ENCODE peak calls at places on chromosomes 1 and 21, in eight cellular contexts. X is endodermal cell, Q is heart right ventricle, N is DND-41, I is sigmoid colon, A is kidney, G is uterus, M is Karpas-422. Z is an unnamed sample.

GRCh38 chr1:44557756-44558155 is 116.5 kb downstream of the TMEM53 start:
- DNase-seq in I (no peak), M (no peak), Q (no peak), G (no peak), X (no peak), N (no peak), A (no peak), Z (no peak)

GRCh38 chr1:192524223-192524622 is 51.4 kb upstream of the RGS1 start:
- DNase-seq in M (no peak), I (no peak), Q (no peak), N (no peak), X (no peak), A (no peak), G (no peak), Z (no peak)

GRCh38 chr21:27423906-27424595 is 457.2 kb upstream of the ADAMTS5 start:
- DNase-seq in Q (no peak), A (no peak), M (no peak), G (no peak), N (no peak), I (no peak), X (peak), Z (no peak)

GRCh38 chr1:157844084-157844830 is 2.6 kb upstream of the CD5L start:
- DNase-seq in N (no peak), G (no peak), Q (no peak), M (no peak), A (no peak), X (no peak), I (no peak), Z (no peak)

GRCh38 chr1:92747735-92748134 is 37.2 kb downstream of the EVI5 start:
- DNase-seq in Q (peak), G (no peak), M (no peak), N (no peak), A (no peak), I (no peak), X (no peak), Z (no peak)

GRCh38 chr1:89975540-89976125 is 19.3 kb upstream of the ZNF326 start:
- DNase-seq in G (no peak), X (no peak), Q (no peak), N (no peak), I (no peak), A (no peak), M (no peak), Z (no peak)

GRCh38 chr1:156641761-156642264 is at the start of gene BCAN:
- DNase-seq in A (no peak), X (peak), M (no peak), I (peak), N (no peak), Q (no peak), G (peak), Z (no peak)

GRCh38 chr1:165634154-165634921 is 3.3 kb downstream of the MGST3 start:
- DNase-seq in N (no peak), A (no peak), I (no peak), X (no peak), M (no peak), Q (no peak), G (no peak), Z (no peak)

GRCh38 chr1:41515131-41515678 is 30.7 kb upstream of the EDN2 start:
- DNase-seq in M (no peak), G (no peak), N (no peak), A (peak), Q (no peak), I (no peak), X (peak), Z (peak)

GRCh38 chr21:41593784-41594138 is 85.8 kb upstream of the TMPRSS2 start:
- DNase-seq in A (no peak), G (no peak), Q (no peak), X (no peak), I (no peak), M (no peak), N (no peak), Z (no peak)

GRCh38 chr21:30233636-30234035 is 17.7 kb upstream of the CLDN8 start:
- DNase-seq in G (no peak), Q (no peak), I (no peak), A (no peak), M (no peak), N (no peak), X (no peak), Z (no peak)

GRCh38 chr1:58575831-58576726 is 973 bp downstream of the TACSTD2 start:
- DNase-seq in M (no peak), X (no peak), Q (no peak), I (no peak), G (no peak), N (no peak), A (peak), Z (no peak)

GRCh38 chr1:64956733-64957441 is 9.5 kb downstream of the JAK1 start:
- DNase-seq in Q (no peak), A (no peak), X (no peak), G (no peak), N (peak), M (no peak), I (no peak), Z (no peak)

GRCh38 chr1:233732206-233732605 is 118.3 kb downstream of the KCNK1 start:
- DNase-seq in M (no peak), N (no peak), Q (no peak), I (no peak), G (no peak), X (no peak), A (no peak), Z (no peak)

GRCh38 chr1:208131631-208132286 is 112.4 kb downstream of the PLXNA2 start:
- DNase-seq in A (no peak), G (no peak), N (no peak), I (no peak), Q (no peak), M (no peak), X (peak), Z (no peak)

GRCh38 chr1:77803371-77803770 is 23.9 kb downstream of the MIGA1 start:
- DNase-seq in X (no peak), Q (no peak), M (no peak), I (no peak), G (no peak), A (no peak), N (no peak), Z (no peak)

GRCh38 chr21:45910548-45911221 is 70.9 kb upstream of the COL6A1 start:
- DNase-seq in I (peak), N (no peak), X (no peak), Q (no peak), A (peak), G (no peak), M (no peak), Z (no peak)

GRCh38 chr1:227926896-227927885 is 20.5 kb downstream of the WNT9A start:
- DNase-seq in M (no peak), N (no peak), G (no peak), Q (no peak), A (peak), X (no peak), I (no peak), Z (no peak)

GRCh38 chr1:67211589-67212563 is 45.6 kb downstream of the IL23R start:
- DNase-seq in X (peak), Q (peak), G (no peak), I (no peak), N (peak), M (peak), A (no peak), Z (no peak)

DNA sequence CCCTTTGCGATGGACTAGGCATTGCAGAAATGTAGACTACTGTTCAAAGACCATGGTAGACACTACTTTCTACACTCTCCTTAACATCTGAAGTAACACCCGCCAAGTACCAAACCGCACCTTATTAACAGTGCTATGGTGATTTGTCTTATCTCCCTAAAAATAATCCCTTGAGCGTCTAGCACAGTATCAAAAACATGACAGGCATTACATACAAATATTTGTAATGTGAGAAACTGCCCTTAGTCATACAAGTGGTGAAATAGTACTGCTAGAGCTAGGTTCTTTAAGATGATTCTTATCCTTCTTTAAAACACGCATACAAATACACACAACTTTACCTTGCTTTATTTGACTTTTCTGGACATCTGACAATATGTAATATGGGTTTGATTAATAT is 27.2 kb downstream of the PUM1 start:
- DNase-seq in A (no peak), N (no peak), Q (no peak), I (no peak), G (no peak), X (no peak), M (no peak), Z (no peak)
- H3K4me3 ChIP-seq in A (no peak), N (no peak), Q (no peak), I (no peak), G (no peak), X (no peak), M (no peak), Z (no peak)

GRCh38 chr1:153669606-153670005 is 1.2 kb downstream of the ILF2 start:
- DNase-seq in A (peak), X (no peak), I (no peak), Q (no peak), G (no peak), M (no peak), N (no peak), Z (no peak)
- H3K27ac ChIP-seq in A (no peak), X (no peak), I (peak), Q (no peak), G (no peak), M (no peak), N (peak), Z (no peak)

GRCh38 chr1:212142883-212143530 is 107.5 kb downstream of the DTL start:
- DNase-seq in Q (no peak), X (no peak), M (peak), G (no peak), A (no peak), I (no peak), N (no peak), Z (no peak)
- H3K4me3 ChIP-seq in Q (no peak), X (no peak), M (no peak), G (no peak), A (no peak), I (no peak), N (no peak), Z (no peak)

DNA sequence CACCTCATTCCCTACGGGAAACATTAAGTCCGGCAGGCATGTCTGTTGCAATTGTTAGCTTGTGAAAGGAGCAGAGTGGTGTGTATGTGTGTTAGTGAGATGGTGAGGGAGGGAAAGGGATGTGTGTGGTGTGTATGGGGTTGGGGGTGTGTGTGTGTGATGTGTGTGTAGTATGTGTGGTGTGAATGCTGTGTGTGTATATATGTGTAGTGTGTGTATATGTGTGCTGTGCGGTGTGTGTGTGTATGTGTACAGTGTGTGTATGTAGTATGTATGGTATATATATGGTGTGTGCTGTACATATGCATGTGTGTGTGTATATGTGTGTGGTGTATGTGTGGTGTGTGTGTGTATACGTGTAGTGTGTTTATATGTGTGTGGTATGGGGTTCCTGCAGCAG is 20.8 kb upstream of the BLACAT1 start:
- DNase-seq in Q (no peak), A (no peak), M (no peak), I (no peak), N (no peak), G (no peak), X (no peak), Z (no peak)
- H3K27ac ChIP-seq in Q (no peak), A (no peak), M (no peak), I (no peak), N (no peak), G (no peak), X (no peak), Z (no peak)

GRCh38 chr1:197773856-197774255 is 1.4 kb downstream of the DENND1B start:
- DNase-seq in X (no peak), N (no peak), Q (no peak), I (no peak), A (no peak), M (peak), G (no peak), Z (no peak)
- H3K4me3 ChIP-seq in X (peak), N (peak), Q (peak), I (no peak), A (peak), M (peak), G (no peak), Z (peak)

DNA sequence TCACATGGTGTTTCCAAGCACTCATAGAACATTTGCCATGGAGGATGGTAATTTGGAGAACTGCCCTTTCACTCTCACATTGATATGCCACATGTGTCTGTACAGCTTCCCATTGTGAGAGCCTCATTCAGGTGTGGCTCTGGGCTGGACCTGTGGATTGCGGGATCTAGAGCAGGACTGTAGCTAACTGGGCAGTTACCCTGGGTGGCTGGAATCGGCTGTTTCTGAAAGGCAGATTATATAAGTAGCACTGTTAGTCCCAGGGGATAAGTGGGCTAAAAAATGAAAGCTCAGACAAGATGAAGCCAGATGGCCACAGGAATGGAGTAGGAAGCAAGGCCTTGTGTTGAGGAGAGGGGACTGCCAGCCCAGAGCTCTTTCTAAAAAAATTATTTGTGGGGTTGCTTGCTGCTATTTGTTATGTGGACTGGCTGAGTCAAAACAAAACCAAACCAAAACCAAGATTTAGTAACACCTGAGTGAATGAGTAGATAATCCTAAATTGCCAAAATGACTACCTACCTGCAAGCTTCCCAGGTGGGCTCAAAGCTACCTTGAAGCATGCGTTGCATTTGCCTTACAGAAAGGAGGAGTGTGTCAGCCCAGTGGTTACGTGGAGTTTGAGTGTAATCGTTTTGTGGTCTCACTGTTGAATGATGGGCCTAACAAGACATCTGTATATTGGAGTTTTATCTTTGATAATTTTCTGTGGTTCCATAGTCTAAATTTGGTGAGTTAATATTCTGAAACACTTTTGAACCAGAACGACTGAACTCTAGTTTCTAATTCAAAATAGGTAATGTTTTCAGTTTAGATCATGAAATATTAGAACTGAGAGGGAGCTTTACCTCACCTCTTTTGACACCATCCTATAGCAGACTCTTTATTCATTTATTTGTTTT is 58.0 kb downstream of the SDCCAG8 start:
- DNase-seq in X (no peak), I (no peak), M (no peak), A (no peak), N (no peak), Q (no peak), G (no peak), Z (no peak)
- H3K27ac ChIP-seq in X (no peak), I (no peak), M (no peak), A (peak), N (no peak), Q (no peak), G (no peak), Z (peak)

DNA sequence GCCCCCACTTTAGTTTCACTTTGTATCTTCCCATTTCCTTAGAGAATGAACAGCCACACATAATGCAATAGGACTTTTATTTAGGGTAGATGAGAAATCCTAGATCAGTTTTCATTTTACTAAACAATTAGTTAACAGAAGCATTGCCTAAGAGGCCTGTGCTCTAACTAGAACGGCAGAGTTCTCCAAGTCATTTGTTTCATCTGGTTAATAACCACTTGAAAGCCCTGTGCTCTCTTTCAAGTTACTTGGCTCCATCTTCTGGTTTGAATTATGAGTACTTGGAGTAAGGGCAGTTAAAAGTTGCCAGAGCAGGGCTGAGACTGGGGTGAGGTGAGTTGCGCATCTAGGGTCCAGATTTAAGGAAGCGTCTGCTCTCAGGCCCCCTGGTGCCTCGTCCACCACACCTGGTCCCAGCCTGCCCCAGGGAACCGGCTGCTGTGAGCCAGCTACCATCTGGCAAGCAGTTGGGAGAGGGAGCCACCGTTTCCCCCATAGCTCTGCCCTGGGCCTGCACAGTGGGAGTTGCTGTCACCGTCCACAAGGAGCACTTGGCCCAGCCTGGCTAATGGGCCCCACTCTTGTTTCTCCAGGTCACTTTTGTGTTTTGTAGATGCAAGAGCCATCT is 18.1 kb upstream of the SLC44A3 start:
- DNase-seq in G (peak), I (peak), A (peak), M (peak), Q (peak), N (peak), X (peak), Z (no peak)
- H3K4me3 ChIP-seq in G (no peak), I (no peak), A (peak), M (no peak), Q (peak), N (peak), X (no peak), Z (peak)

DNA sequence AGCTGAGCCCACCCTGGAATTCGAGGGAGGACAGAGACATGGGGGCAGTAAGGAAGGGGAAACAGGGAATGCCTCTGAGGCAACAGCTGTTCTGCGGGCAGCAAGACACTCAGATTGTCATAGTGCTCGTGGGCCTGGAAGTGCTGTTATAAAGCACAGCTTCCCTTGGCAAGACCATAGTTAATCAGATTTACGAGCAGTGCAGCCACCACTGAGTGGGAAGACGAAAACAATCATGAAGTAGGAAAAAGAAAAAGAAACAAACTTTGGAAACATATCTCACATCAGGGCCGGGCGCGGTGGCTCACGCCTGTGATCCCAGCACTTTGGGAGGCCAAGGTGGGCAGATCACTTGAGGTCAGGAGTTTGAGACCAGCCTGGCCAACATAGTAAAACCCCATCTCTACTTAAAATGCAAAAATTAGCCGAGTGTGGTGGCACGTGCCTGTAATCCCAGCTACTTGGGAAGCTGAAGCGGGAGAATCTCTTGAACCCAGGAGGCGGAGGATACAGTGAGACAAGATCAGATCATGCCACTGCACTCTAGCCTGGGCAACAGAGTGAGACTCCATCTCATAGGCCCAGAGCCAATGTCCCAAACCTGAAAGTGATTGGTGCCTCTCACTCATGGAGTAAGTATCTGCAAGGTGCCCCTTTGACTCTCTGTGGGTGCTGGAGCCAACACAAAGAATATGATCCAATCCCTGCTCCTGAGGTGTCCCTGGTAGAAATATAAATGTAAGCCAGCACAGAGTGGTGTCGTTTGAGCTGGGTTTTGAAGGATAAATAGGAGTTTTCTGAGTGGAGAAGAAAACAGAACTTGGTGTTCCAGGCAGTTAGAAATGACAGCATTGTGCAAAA is 55.6 kb upstream of the GPR153 start:
- DNase-seq in N (no peak), G (peak), X (no peak), I (no peak), A (no peak), M (no peak), Q (no peak), Z (no peak)
- H3K27ac ChIP-seq in N (peak), G (no peak), X (no peak), I (no peak), A (no peak), M (no peak), Q (no peak), Z (no peak)